ENCODE peak calls at places on chromosomes 6 and 20, in six cellular contexts. V, B, W, Z, U and A are unnamed samples.

GRCh38 chr6:129340983-129341382 is 369.0 kb downstream of the ARHGAP18 start:
- DNase-seq in Z (peak), B (peak), W (no peak), V (no peak), U (no peak), A (peak)

GRCh38 chr20:14673164-14673563 is 335.8 kb upstream of the FLRT3 start:
- DNase-seq in B (no peak), Z (peak), V (no peak), U (peak), W (no peak), A (no peak)

GRCh38 chr20:57838670-57839142 is 128.9 kb upstream of the PMEPA1 start:
- DNase-seq in U (peak), B (no peak), Z (no peak), W (no peak), V (no peak), A (no peak)

GRCh38 chr6:27786048-27786447 is 126.1 kb downstream of the OR2B2 start:
- DNase-seq in Z (no peak), W (no peak), B (no peak), V (no peak), U (no peak), A (no peak)

GRCh38 chr20:62734881-62735280 is 26.2 kb downstream of the NTSR1 start:
- DNase-seq in U (no peak), V (no peak), Z (no peak), B (no peak), W (no peak), A (no peak)

GRCh38 chr6:53103993-53104675 is 38.9 kb downstream of the FBXO9 start:
- DNase-seq in V (peak), B (peak), U (no peak), W (peak), Z (peak), A (no peak)

GRCh38 chr6:29907637-29908340 is 34.5 kb upstream of the HLA-A start:
- DNase-seq in V (no peak), U (peak), W (peak), Z (no peak), B (no peak), A (no peak)

GRCh38 chr6:88493717-88494116 is 327.6 kb upstream of the CNR1 start:
- DNase-seq in V (no peak), B (no peak), U (no peak), Z (no peak), W (no peak), A (no peak)

GRCh38 chr6:169800116-169800667 is 48.8 kb downstream of the ERMARD start:
- DNase-seq in W (peak), V (no peak), Z (no peak), B (no peak), U (no peak), A (no peak)

GRCh38 chr20:62339647-62340062 is 27.5 kb downstream of the LAMA5 start:
- DNase-seq in U (no peak), B (no peak), W (no peak), Z (no peak), V (no peak), A (no peak)

GRCh38 chr20:21503345-21503744 is 10.5 kb downstream of the NKX2-2 start:
- DNase-seq in Z (peak), W (no peak), V (no peak), B (no peak), U (no peak), A (no peak)

GRCh38 chr20:38863024-38863851 is 57.7 kb downstream of the PPP1R16B start:
- DNase-seq in U (no peak), B (no peak), W (no peak), V (no peak), Z (no peak), A (no peak)

GRCh38 chr20:18187020-18187419 is 49.4 kb downstream of the KAT14 start:
- DNase-seq in W (no peak), B (no peak), V (no peak), U (no peak), Z (no peak), A (peak)

GRCh38 chr6:27545271-27546046 is 72.6 kb upstream of the ZNF184 start:
- DNase-seq in B (peak), V (peak), W (peak), U (peak), Z (no peak), A (no peak)

GRCh38 chr20:38221041-38221589 is 39.4 kb downstream of the KIAA1755 start:
- DNase-seq in W (peak), B (peak), Z (peak), V (peak), U (peak), A (peak)

GRCh38 chr20:6173481-6173880 is 50.7 kb upstream of the FERMT1 start:
- DNase-seq in B (no peak), W (no peak), V (no peak), Z (peak), U (no peak), A (peak)

GRCh38 chr6:31272431-31272830 is 539 bp upstream of the HLA-C start:
- DNase-seq in V (peak), U (peak), Z (no peak), W (no peak), B (no peak), A (no peak)

GRCh38 chr6:75747371-75747984 is 1.6 kb upstream of the MYO6 start:
- DNase-seq in W (no peak), V (no peak), Z (peak), U (no peak), B (no peak), A (peak)

GRCh38 chr20:24686156-24686555 is 216.7 kb downstream of the SYNDIG1 start:
- DNase-seq in V (no peak), B (no peak), Z (no peak), W (no peak), U (no peak), A (no peak)

GRCh38 chr20:46206025-46206424 is 87.9 kb downstream of the CD40 start:
- DNase-seq in V (no peak), B (peak), Z (peak), W (no peak), U (no peak), A (peak)

GRCh38 chr6:111011360-111012142 is 29.7 kb downstream of the RPF2 start:
- DNase-seq in W (peak), Z (peak), V (peak), U (peak), B (peak), A (no peak)

GRCh38 chr6:167750956-167751358 is 75.8 kb upstream of the AFDN start:
- DNase-seq in V (peak), W (peak), Z (peak), U (peak), B (no peak), A (peak)

GRCh38 chr20:3629893-3630292 is 33.3 kb downstream of the GFRA4 start:
- DNase-seq in Z (no peak), U (no peak), V (no peak), W (no peak), B (no peak), A (no peak)

GRCh38 chr6:41546475-41546865 is 289 bp downstream of the FOXP4 start:
- DNase-seq in Z (peak), B (no peak), U (no peak), W (no peak), V (peak), A (peak)

GRCh38 chr20:29878777-29879442 is 1378.6 kb upstream of the DEFB115 start:
- DNase-seq in U (no peak), W (no peak), Z (no peak), V (no peak), B (no peak), A (no peak)

GRCh38 chr20:35311822-35312221 is 19.6 kb upstream of the FAM83C start:
- DNase-seq in U (no peak), B (no peak), Z (no peak), V (no peak), W (no peak), A (no peak)

GRCh38 chr20:35312348-35312747 is 20.1 kb upstream of the FAM83C start:
- DNase-seq in W (peak), U (no peak), V (peak), B (peak), Z (peak), A (no peak)

GRCh38 chr20:35307666-35308653 is 15.7 kb upstream of the FAM83C start:
- DNase-seq in V (no peak), B (peak), U (no peak), Z (peak), W (no peak), A (no peak)

GRCh38 chr20:35314460-35315198 is 22.4 kb upstream of the FAM83C start:
- DNase-seq in Z (no peak), U (no peak), V (no peak), W (no peak), B (no peak), A (no peak)

GRCh38 chr20:35311409-35311808 is 19.2 kb upstream of the FAM83C start:
- DNase-seq in Z (peak), B (no peak), V (peak), W (no peak), U (no peak), A (no peak)
- H3K4me2 ChIP-seq in Z (peak), B (peak), V (no peak), W (no peak), U (no peak), A (no peak)

DNA sequence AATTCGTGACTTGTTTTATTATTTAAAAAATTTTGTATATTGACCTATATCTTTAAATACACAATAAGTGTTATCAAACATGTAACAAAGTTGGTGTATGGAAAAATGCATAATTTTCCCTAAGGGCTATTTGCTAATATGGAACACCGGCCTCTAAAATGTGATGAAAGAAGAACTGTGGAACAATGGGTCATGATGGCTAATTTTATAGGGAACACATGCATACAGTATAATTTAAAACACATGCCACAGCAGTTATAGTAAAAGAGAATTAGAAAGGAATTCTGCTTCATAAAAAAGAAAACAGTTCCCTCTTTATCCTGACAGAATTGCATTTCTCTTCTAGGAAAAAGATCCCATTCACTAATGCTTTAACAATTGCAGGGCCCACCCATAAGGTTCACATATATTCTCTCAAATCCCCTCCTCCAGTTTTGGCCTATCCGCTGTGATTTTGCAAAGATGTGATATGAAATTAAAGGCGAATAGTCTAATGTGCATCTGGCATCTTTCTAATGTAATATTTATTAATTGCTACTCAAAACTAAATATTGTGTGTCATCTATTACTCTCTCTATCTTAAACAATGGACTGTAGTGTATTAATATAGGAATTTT is 628.1 kb upstream of the CITED2 start:
- DNase-seq in W (no peak), Z (no peak), B (no peak), V (peak), U (no peak), A (no peak)
- H3K4me2 ChIP-seq in W (no peak), Z (no peak), B (no peak), V (peak), U (no peak), A (no peak)

GRCh38 chr20:9576695-9577094 is 62.3 kb downstream of the LAMP5 start:
- DNase-seq in B (no peak), V (peak), U (no peak), W (no peak), Z (no peak), A (no peak)
- H3K4me2 ChIP-seq in B (no peak), V (peak), U (no peak), W (no peak), Z (no peak), A (no peak)

GRCh38 chr6:33201935-33202334 is 1.3 kb downstream of the SLC39A7 start:
- DNase-seq in V (no peak), W (no peak), U (no peak), Z (no peak), B (no peak), A (no peak)
- H3K4me2 ChIP-seq in V (peak), W (peak), U (peak), Z (peak), B (peak), A (peak)

DNA sequence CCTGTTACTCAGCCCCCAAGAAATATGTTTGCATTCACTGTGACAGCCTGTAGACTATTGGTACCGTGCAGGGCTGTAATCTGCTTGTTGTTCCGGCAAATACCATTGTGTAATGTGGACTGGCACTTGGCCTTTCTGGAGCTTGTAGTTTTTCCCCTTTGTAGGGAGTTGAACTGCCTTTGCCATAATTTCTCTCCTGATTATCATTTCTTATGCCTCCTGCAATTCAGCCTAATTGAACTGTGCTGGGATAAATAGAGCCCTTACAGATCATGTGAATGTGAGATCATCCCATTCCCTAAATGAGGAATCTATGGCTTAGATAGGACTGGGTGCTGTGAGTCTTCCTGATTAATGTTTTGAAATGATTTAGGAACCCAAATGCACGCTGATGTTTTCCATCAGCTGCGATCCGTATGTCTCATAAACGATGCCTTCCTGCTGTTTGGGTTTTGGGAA is 185.1 kb downstream of the JARID2 start:
- DNase-seq in Z (no peak), W (peak), V (no peak), U (no peak), B (no peak), A (no peak)
- H3K4me2 ChIP-seq in Z (no peak), W (peak), V (peak), U (peak), B (no peak), A (no peak)

GRCh38 chr6:158222066-158222465 is 53.9 kb downstream of the GTF2H5 start:
- DNase-seq in V (no peak), B (no peak), U (no peak), Z (no peak), W (no peak), A (no peak)

GRCh38 chr6:158220786-158221442 is 52.8 kb downstream of the GTF2H5 start:
- DNase-seq in U (peak), W (peak), Z (peak), V (peak), B (peak), A (peak)

GRCh38 chr6:158213925-158214674 is 46.0 kb downstream of the GTF2H5 start:
- DNase-seq in Z (peak), B (peak), W (peak), V (peak), U (peak), A (peak)

GRCh38 chr6:158219229-158219628 is 51.1 kb downstream of the GTF2H5 start:
- DNase-seq in Z (no peak), U (peak), W (no peak), B (no peak), V (no peak), A (no peak)

DNA sequence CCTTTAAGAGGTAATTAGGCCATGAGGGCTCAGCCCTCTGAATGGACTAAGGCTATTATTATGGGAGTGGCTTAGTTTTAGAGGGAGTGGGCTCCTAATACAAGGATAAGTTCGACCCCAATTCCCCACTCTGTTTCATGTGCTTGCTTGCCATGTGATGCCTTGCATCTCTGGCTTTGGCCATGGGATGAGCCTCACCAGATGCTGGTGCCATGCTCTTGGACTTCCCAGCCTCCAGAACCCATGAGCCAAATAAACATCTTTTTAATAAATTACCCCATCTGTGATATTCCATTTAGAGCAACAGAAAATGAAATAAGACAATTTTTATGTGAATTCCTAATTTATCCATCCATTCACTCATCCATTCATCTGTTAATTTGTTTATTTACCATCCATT is 50.3 kb downstream of the GTF2H5 start:
- DNase-seq in U (no peak), W (no peak), V (no peak), Z (no peak), B (no peak), A (no peak)
- H3K4me2 ChIP-seq in U (no peak), W (no peak), V (no peak), Z (no peak), B (no peak), A (no peak)

GRCh38 chr6:43373252-43373875 is 3.9 kb upstream of the ZNF318 start:
- DNase-seq in U (no peak), B (no peak), Z (no peak), V (no peak), W (no peak), A (no peak)
- H3K4me2 ChIP-seq in U (no peak), B (no peak), Z (no peak), V (no peak), W (no peak), A (no peak)

GRCh38 chr6:33699131-33699530 is 12.4 kb downstream of the UQCC2 start:
- DNase-seq in Z (no peak), B (peak), W (no peak), V (no peak), U (no peak), A (no peak)

GRCh38 chr6:33696076-33696475 is 15.4 kb downstream of the UQCC2 start:
- DNase-seq in W (no peak), Z (no peak), V (no peak), U (no peak), B (no peak), A (no peak)

GRCh38 chr6:33698494-33698893 is 13.0 kb downstream of the UQCC2 start:
- DNase-seq in V (no peak), W (no peak), U (no peak), Z (no peak), B (no peak), A (no peak)

GRCh38 chr6:33696538-33697518 is 14.7 kb downstream of the UQCC2 start:
- DNase-seq in V (no peak), W (no peak), B (peak), U (no peak), Z (peak), A (no peak)

DNA sequence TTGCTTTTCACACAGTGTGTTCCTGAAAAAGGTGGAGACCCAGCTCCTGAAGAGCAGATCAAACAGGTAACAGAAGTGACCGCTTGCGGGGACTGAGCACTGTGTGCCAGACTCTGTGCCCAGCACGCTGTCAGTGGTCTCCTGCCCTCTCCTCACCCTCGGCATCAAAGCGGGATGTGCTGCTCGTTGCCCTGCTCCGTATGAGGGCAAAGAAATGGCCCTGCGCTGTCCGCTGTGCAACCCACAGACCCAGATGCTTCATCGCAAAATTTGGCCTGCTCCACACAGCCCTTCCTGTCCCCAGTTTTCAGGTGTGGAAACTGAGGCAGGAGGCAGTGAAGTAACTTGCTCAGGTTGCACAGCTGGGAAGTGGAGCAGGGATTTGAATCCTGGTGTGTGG is 13.7 kb downstream of the UQCC2 start:
- DNase-seq in U (no peak), B (no peak), V (no peak), W (no peak), Z (no peak), A (no peak)
- H3K4me2 ChIP-seq in U (no peak), B (no peak), V (no peak), W (no peak), Z (no peak), A (no peak)

GRCh38 chr6:16200231-16200941 is 38.0 kb upstream of the GMPR start:
- DNase-seq in U (peak), B (no peak), Z (no peak), W (no peak), V (no peak), A (no peak)
- H3K4me2 ChIP-seq in U (peak), B (no peak), Z (peak), W (no peak), V (no peak), A (no peak)